ENCODE peak calls at places on chromosomes 7 and 10, in seven cellular contexts. O is Panc1, I is GM13977, Q is progenitor cell of endocrine pancreas, N is foreskin fibroblast, P is BE2C, M is transverse colon. C is an unnamed sample.

GRCh38 chr10:116780691-116781205 is 38.4 kb upstream of the HSPA12A start:
- DNase-seq in O (no peak), I (no peak), Q (no peak), N (peak), P (no peak), M (no peak), C (no peak)

GRCh38 chr7:44963526-44964290 is 15.1 kb downstream of the MYO1G start:
- DNase-seq in O (no peak), I (no peak), Q (no peak), N (no peak), P (peak), M (no peak), C (no peak)

GRCh38 chr10:114525368-114525949 is 121.2 kb upstream of the AFAP1L2 start:
- DNase-seq in O (no peak), I (no peak), Q (no peak), N (no peak), P (no peak), M (no peak), C (peak)

GRCh38 chr7:150992051-150992640 is 1.3 kb downstream of the NOS3 start:
- DNase-seq in O (no peak), I (no peak), Q (no peak), N (no peak), P (no peak), M (no peak), C (no peak)

GRCh38 chr10:73730153-73730906 is 13.8 kb upstream of the SEC24C start:
- DNase-seq in O (peak), I (peak), Q (peak), N (peak), P (peak), M (peak), C (peak)

GRCh38 chr10:79102056-79102874 is 33.5 kb downstream of the ZMIZ1 start:
- DNase-seq in O (no peak), I (no peak), Q (no peak), N (peak), P (peak), M (peak), C (no peak)

GRCh38 chr7:55087521-55087961 is 68.7 kb downstream of the EGFR start:
- DNase-seq in O (no peak), I (no peak), Q (no peak), N (no peak), P (no peak), M (no peak), C (no peak)

GRCh38 chr7:3019801-3020200 is 23.9 kb downstream of the CARD11 start:
- DNase-seq in O (no peak), I (no peak), Q (no peak), N (no peak), P (no peak), M (no peak), C (no peak)

GRCh38 chr7:42946616-42946928 is 14.4 kb downstream of the MRPL32 start:
- DNase-seq in O (no peak), I (no peak), Q (no peak), N (peak), P (no peak), M (no peak), C (no peak)

GRCh38 chr10:93962973-93963372 is 30.8 kb upstream of the PLCE1 start:
- DNase-seq in O (no peak), I (no peak), Q (no peak), N (no peak), P (no peak), M (no peak), C (no peak)

GRCh38 chr10:73495226-73495883 is 469 bp downstream of the PPP3CB start:
- DNase-seq in O (peak), I (peak), Q (peak), N (peak), P (peak), M (peak), C (peak)

GRCh38 chr10:78717200-78717599 is 351.6 kb upstream of the ZMIZ1 start:
- DNase-seq in O (no peak), I (no peak), Q (no peak), N (peak), P (no peak), M (peak), C (no peak)

GRCh38 chr7:84637568-84638338 is 443.2 kb upstream of the SEMA3A start:
- DNase-seq in O (peak), I (no peak), Q (no peak), N (peak), P (peak), M (no peak), C (no peak)

GRCh38 chr10:62056660-62057059 is 155.2 kb downstream of the ARID5B start:
- DNase-seq in O (no peak), I (no peak), Q (no peak), N (no peak), P (no peak), M (no peak), C (no peak)

GRCh38 chr10:62462456-62462855 is 88.3 kb downstream of the ZNF365 start:
- DNase-seq in O (no peak), I (no peak), Q (no peak), N (no peak), P (no peak), M (no peak), C (no peak)

GRCh38 chr10:112356686-112357085 is 17.2 kb upstream of the ACSL5 start:
- DNase-seq in O (no peak), I (no peak), Q (no peak), N (no peak), P (no peak), M (no peak), C (no peak)

GRCh38 chr7:12967322-12967721 is 279.9 kb downstream of the ARL4A start:
- DNase-seq in O (no peak), I (no peak), Q (no peak), N (no peak), P (no peak), M (no peak), C (no peak)

GRCh38 chr10:127740596-127740995 is 3.6 kb downstream of the FOXI2 start:
- DNase-seq in O (no peak), I (no peak), Q (no peak), N (no peak), P (no peak), M (no peak), C (no peak)

GRCh38 chr10:79923669-79924068 is 25.2 kb downstream of the SFTPD start:
- DNase-seq in O (no peak), I (no peak), Q (no peak), N (no peak), P (no peak), M (no peak), C (no peak)

GRCh38 chr7:29988391-29989256 is 977 bp downstream of the SCRN1 start:
- DNase-seq in O (peak), I (peak), Q (peak), N (peak), P (peak), M (peak), C (no peak)

GRCh38 chr10:96586419-96587254 is at the start of gene TM9SF3:
- DNase-seq in O (no peak), I (peak), Q (peak), N (peak), P (peak), M (peak), C (peak)

GRCh38 chr10:117299435-117299834 is 58.5 kb downstream of the SLC18A2 start:
- DNase-seq in O (no peak), I (no peak), Q (no peak), N (no peak), P (no peak), M (no peak), C (no peak)

GRCh38 chr10:119667562-119668328 is 16.6 kb downstream of the BAG3 start:
- DNase-seq in O (peak), I (no peak), Q (no peak), N (peak), P (peak), M (peak), C (no peak)

GRCh38 chr7:108097703-108098102 is 32.5 kb downstream of the LAMB4 start:
- DNase-seq in O (no peak), I (no peak), Q (no peak), N (no peak), P (peak), M (no peak), C (no peak)

GRCh38 chr10:78658645-78659632 is 409.8 kb upstream of the ZMIZ1 start:
- DNase-seq in O (no peak), I (peak), Q (no peak), N (no peak), P (no peak), M (no peak), C (no peak)

GRCh38 chr7:99733448-99733847 is 1.5 kb downstream of the CYP3A7 start:
- DNase-seq in O (no peak), I (no peak), Q (no peak), N (peak), P (no peak), M (no peak), C (no peak)
- TF ChIP-seq CTCF in O (peak), I (peak), Q (peak), N (peak), P (peak), M (no peak), C (peak)

GRCh38 chr7:116588641-116589594 is 64.1 kb downstream of the CAV1 start:
- DNase-seq in O (peak), I (peak), Q (no peak), N (peak), P (no peak), M (no peak), C (no peak)
- TF ChIP-seq CTCF in O (peak), I (peak), Q (peak), N (peak), P (peak), M (peak), C (peak)

DNA sequence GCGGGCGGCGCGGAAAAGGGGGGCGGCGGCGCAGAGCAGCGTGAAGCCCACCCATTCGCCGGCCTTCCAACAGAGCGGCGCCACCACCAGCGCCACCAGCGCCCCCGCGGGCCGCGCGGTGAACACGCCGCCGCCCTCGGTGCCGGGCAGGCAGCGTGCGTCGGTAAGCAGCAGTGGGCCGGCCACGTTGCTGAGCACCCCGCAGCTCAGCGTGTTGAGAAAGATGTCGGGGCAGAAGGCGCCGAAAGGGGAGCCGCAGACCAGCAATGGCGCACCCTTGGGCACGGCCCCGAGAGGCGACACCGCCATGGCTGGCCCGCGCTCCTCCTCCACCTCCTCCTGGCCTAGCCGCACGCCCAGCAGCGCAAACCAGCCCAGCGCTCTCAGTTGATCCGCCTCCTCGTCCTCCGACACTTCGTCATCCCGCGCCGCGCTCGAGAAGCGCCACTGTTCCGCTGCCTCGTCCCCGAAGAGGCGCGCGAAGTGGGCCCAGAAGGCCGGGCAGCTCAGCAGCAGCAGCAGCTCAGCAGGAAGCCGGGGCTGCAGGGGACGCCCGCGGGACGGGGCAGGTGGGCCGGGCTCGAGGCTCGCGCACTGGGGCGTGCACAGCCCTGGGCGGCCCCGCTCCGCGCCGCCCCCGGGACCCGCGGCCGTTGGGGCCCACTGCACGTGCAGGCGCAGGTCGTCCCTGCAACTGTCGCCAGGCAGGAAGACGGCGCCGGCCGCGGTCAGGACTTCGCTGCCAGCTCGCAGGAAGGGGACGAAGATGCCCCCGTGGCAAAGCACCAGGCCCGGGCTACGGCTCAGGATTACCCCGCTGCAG is 623 bp downstream of the TYSND1 start:
- DNase-seq in O (no peak), I (peak), Q (peak), N (peak), P (peak), M (peak), C (peak)
- TF ChIP-seq CTCF in O (peak), I (peak), Q (peak), N (peak), P (peak), M (peak), C (peak)

DNA sequence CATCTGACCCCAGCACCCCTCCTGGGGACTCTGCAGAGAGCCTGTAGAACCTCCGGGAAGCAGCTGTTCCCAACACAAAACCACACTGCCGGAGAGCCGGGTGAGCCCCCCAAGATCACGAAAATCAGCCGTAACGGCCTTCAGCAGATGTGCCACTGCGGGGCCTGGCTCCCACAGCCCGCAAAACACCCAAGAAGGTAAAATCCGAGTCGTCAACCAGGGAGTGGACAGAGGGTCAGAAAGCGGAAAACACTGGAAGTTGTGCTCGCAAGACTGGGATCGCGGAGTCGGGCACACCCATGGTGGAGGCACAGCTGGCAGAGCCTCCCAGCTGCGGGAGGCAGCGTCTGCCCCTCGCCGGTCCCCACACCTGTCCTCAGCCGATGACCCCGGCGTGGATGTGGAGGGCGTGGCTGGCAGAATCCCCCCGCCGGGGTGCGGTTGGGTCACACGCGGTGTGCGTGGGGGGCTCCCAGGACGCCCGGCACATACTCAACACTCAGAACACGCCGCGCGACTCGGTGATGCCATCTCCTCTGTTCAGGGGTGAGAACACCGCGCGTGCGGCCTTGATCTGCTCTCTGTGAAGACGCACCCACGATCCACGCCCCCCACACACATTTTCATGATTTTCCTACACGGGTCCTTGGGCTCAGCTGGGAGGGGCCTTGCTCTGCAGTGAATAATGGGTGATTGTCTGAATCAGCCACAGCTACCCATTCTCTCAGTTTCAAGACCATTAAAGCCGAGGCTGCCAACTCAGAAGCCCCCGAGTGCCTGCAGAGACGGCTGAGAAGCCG is 54.0 kb upstream of the PDGFA start:
- DNase-seq in O (no peak), I (no peak), Q (no peak), N (no peak), P (no peak), M (no peak), C (no peak)
- TF ChIP-seq CTCF in O (no peak), I (no peak), Q (no peak), N (no peak), P (no peak), M (no peak), C (no peak)

GRCh38 chr7:88694207-88694606 is 65.3 kb upstream of the ZNF804B start:
- DNase-seq in O (no peak), I (no peak), Q (no peak), N (no peak), P (no peak), M (no peak), C (no peak)
- TF ChIP-seq CTCF in O (no peak), I (no peak), Q (no peak), N (no peak), P (no peak), M (no peak), C (no peak)

GRCh38 chr10:6537704-6538103 is 42.4 kb downstream of the PRKCQ start:
- DNase-seq in O (no peak), I (no peak), Q (no peak), N (no peak), P (no peak), M (no peak), C (no peak)

GRCh38 chr10:6543431-6544005 is 36.6 kb downstream of the PRKCQ start:
- DNase-seq in O (no peak), I (peak), Q (no peak), N (no peak), P (no peak), M (peak), C (peak)

GRCh38 chr10:6542999-6543430 is 37.1 kb downstream of the PRKCQ start:
- DNase-seq in O (no peak), I (no peak), Q (no peak), N (no peak), P (no peak), M (no peak), C (peak)
- TF ChIP-seq CTCF in O (no peak), I (no peak), Q (no peak), N (no peak), P (no peak), M (no peak), C (no peak)

DNA sequence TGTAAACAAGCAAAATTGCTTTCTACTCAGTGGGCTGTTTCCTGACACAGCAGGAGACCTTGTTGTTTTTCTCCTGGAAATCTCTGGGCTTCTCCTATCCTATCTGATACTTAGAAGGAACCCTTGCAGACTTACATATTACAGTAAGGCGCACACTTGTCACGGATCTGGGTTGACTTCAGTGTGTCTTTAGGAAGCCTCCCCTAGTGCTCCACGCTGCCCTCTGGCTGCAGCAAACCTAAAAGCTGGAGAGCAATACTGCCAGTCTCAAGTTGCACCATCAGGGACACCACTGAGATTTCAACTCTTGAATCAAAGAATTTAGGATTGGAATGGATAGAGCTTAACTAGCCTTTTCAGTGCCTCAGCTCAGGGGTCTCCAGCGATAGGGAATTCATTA is 495.3 kb downstream of the LRMDA start:
- DNase-seq in O (no peak), I (no peak), Q (no peak), N (no peak), P (peak), M (peak), C (no peak)
- TF ChIP-seq CTCF in O (no peak), I (no peak), Q (no peak), N (no peak), P (peak), M (no peak), C (no peak)

GRCh38 chr7:157220916-157221569 is 82.3 kb downstream of the UBE3C start:
- DNase-seq in O (no peak), I (no peak), Q (no peak), N (no peak), P (no peak), M (no peak), C (no peak)

GRCh38 chr7:157228864-157229422 is 90.2 kb downstream of the UBE3C start:
- DNase-seq in O (no peak), I (no peak), Q (peak), N (peak), P (peak), M (no peak), C (peak)

GRCh38 chr7:157219154-157219553 is 80.4 kb downstream of the UBE3C start:
- DNase-seq in O (no peak), I (peak), Q (no peak), N (no peak), P (no peak), M (no peak), C (no peak)

GRCh38 chr7:157224627-157225026 is 85.9 kb downstream of the UBE3C start:
- DNase-seq in O (no peak), I (no peak), Q (no peak), N (peak), P (no peak), M (no peak), C (no peak)
- TF ChIP-seq CTCF in O (no peak), I (peak), Q (no peak), N (peak), P (peak), M (no peak), C (no peak)

GRCh38 chr7:46355331-46355730 is 434.3 kb upstream of the IGFBP3 start:
- DNase-seq in O (no peak), I (no peak), Q (no peak), N (no peak), P (no peak), M (no peak), C (no peak)

GRCh38 chr7:46357851-46358250 is 436.8 kb upstream of the IGFBP3 start:
- DNase-seq in O (no peak), I (no peak), Q (no peak), N (no peak), P (no peak), M (no peak), C (no peak)

GRCh38 chr7:46360255-46360654 is 439.2 kb upstream of the IGFBP3 start:
- DNase-seq in O (no peak), I (no peak), Q (no peak), N (no peak), P (no peak), M (no peak), C (no peak)

GRCh38 chr7:46356365-46356764 is 435.3 kb upstream of the IGFBP3 start:
- DNase-seq in O (no peak), I (no peak), Q (no peak), N (no peak), P (no peak), M (no peak), C (no peak)

GRCh38 chr7:46357290-46357689 is 436.2 kb upstream of the IGFBP3 start:
- DNase-seq in O (no peak), I (no peak), Q (no peak), N (no peak), P (no peak), M (no peak), C (no peak)
- TF ChIP-seq CTCF in O (no peak), I (no peak), Q (no peak), N (no peak), P (no peak), M (no peak), C (no peak)

GRCh38 chr7:8365499-8366110 is 67.8 kb upstream of the NXPH1 start:
- DNase-seq in O (peak), I (no peak), Q (no peak), N (no peak), P (peak), M (no peak), C (no peak)
- TF ChIP-seq CTCF in O (peak), I (peak), Q (peak), N (no peak), P (peak), M (no peak), C (no peak)